ENCODE peak calls at places on chromosomes 11 and 22, in ten cellular contexts. F is colonic mucosa, K is Caco-2, A is neural crest cell, L is cardiac muscle cell, Q is Peyer's patch, W is IMR-90, M is right atrium auricular region, V is BJ, I is neural progenitor cell. Y is an unnamed sample.

GRCh38 chr22:50481440-50482106 is at the start of gene ADM2:
- DNase-seq in F (peak; percentile 67), K (no peak), A (peak; percentile 37), L (peak; percentile 31), Q (peak; percentile 85), W (no peak), M (no peak), V (no peak), I (peak; percentile 81), Y (no peak)

GRCh38 chr22:22248878-22249277 is 4.3 kb downstream of the VPREB1 start:
- DNase-seq in F (no peak), K (no peak), A (no peak), L (no peak), Q (peak; percentile 59), W (no peak), M (no peak), V (no peak), I (no peak), Y (no peak)

GRCh38 chr11:22656128-22656527 is 10.3 kb upstream of the GAS2 start:
- DNase-seq in F (no peak), K (no peak), A (no peak), L (no peak), Q (no peak), W (no peak), M (no peak), V (no peak), I (no peak), Y (no peak)

GRCh38 chr11:12483604-12484003 is 106.2 kb downstream of the PARVA start:
- DNase-seq in F (no peak), K (no peak), A (no peak), L (no peak), Q (no peak), W (no peak), M (no peak), V (no peak), I (no peak), Y (no peak)

GRCh38 chr11:19444231-19444630 is 203.5 kb upstream of the E2F8 start:
- DNase-seq in F (no peak), K (no peak), A (no peak), L (no peak), Q (no peak), W (peak; percentile 50), M (no peak), V (no peak), I (no peak), Y (no peak)

GRCh38 chr22:37906364-37907008 is 389 bp downstream of the MICALL1 start:
- DNase-seq in F (peak; percentile 53), K (no peak), A (no peak), L (peak; percentile 19), Q (peak; percentile 70), W (no peak), M (no peak), V (no peak), I (peak; percentile 55), Y (no peak)

GRCh38 chr11:57360991-57361390 is 20.0 kb downstream of the PRG3 start:
- DNase-seq in F (no peak), K (no peak), A (no peak), L (no peak), Q (no peak), W (no peak), M (no peak), V (no peak), I (no peak), Y (no peak)

GRCh38 chr11:111329306-111330204 is 31.2 kb downstream of the POU2AF3 start:
- DNase-seq in F (no peak), K (no peak), A (no peak), L (no peak), Q (no peak), W (no peak), M (no peak), V (no peak), I (no peak), Y (no peak)

GRCh38 chr22:44583076-44583760 is 85.2 kb upstream of the RTL6 start:
- DNase-seq in F (no peak), K (peak; percentile 18), A (no peak), L (no peak), Q (no peak), W (peak; percentile 32), M (no peak), V (no peak), I (no peak), Y (no peak)

GRCh38 chr11:117828641-117829368 is 4.3 kb upstream of the FXYD2 start:
- DNase-seq in F (peak; percentile 35), K (peak; percentile 46), A (no peak), L (no peak), Q (peak; percentile 80), W (peak; percentile 76), M (peak; percentile 84), V (no peak), I (no peak), Y (no peak)

GRCh38 chr11:1390603-1391164 is 950 bp downstream of the BRSK2 start:
- DNase-seq in F (no peak), K (peak; percentile 62), A (peak; percentile 50), L (peak; percentile 83), Q (no peak), W (peak; percentile 5), M (no peak), V (no peak), I (peak; percentile 90), Y (no peak)

GRCh38 chr11:124069429-124070401 is 28.6 kb upstream of the OR10G7 start:
- DNase-seq in F (peak; percentile 59), K (peak; percentile 79), A (peak; percentile 40), L (peak; percentile 61), Q (peak; percentile 75), W (peak; percentile 50), M (no peak), V (peak; percentile 1), I (peak; percentile 86), Y (no peak)
- TF ChIP-seq CTCF in F (peak; percentile 54), K (peak; percentile 67), A (peak; percentile 72), L (peak; percentile 86), Q (peak; percentile 43), W (peak; percentile 70), M (peak; percentile 55), V (peak; percentile 93), I (peak; percentile 74), Y (peak; percentile 90)

GRCh38 chr11:125393331-125393730 is 102.7 kb downstream of the FEZ1 start:
- DNase-seq in F (no peak), K (no peak), A (no peak), L (no peak), Q (no peak), W (no peak), M (no peak), V (no peak), I (no peak), Y (no peak)
- TF ChIP-seq CTCF in F (no peak), K (no peak), A (no peak), L (no peak), Q (no peak), W (no peak), M (peak; percentile 21), V (no peak), I (peak; percentile 16), Y (no peak)

DNA sequence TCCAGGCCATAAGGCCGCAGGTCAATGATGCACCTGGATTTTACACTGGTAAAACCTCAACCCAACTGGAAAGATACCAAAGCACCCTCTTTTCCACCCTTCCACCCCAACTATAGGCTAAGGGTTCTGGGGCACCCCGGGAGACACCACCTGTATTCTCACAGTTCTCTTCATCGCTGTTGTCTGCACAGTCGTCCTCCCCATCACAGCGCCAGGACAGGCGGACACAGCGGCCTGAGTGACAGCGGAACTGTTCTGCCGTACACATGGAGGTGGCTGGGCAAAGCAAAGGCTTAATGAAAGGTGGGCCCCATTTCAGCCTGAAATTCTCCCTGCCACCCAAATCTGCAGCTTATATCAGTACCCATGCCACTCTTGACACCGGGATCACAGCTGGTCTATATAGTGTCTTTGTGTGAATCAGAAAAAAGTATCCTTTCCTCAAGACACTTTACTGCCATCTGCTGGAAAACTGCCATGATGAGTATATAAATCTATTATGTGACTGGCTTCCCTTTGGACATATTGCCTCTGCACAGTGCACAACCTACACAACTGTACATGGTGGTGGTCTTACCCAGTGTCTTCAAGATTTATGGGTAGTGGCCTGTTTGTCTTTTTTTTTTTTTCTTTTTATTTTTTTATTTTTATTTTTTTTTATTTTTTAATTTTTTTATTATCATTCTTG is 21.5 kb downstream of the LRP4 start:
- DNase-seq in F (no peak), K (no peak), A (no peak), L (peak; percentile 37), Q (no peak), W (peak; percentile 37), M (no peak), V (no peak), I (peak; percentile 39), Y (no peak)
- TF ChIP-seq CTCF in F (no peak), K (peak; percentile 12), A (peak; percentile 59), L (peak; percentile 21), Q (peak; percentile 27), W (peak; percentile 27), M (no peak), V (peak; percentile 19), I (peak; percentile 41), Y (no peak)

DNA sequence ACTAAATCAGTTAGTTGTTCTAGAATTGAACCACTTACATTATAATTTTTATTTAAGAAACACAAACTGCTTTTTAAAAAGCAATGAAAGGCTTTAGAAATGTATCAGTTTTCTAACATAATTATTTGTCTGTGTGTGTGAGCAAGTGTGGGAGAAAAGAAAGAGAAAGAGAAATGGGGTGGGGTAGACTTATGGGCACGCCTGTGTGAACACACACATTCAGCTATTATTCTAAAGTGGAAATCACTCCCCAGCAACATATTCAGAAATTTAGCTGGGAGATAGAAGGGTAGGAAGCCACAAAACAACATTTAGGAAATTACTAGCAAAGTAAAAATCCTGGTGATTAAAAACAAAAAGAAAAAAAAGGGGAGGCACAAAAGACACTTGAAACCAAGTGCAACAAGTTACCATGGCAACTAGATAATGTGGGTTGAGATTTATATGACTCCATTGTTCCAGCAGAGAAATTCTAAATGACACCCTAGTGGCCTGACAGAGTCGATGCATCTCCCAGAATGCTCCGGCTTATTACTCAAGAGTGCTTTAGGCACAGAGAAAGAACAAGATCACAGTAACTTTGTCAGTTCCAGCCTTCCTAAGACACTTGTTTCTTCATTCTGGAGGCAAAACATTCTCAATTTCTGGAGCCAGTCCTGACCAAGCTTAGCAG is 444.6 kb downstream of the DLG2 start:
- DNase-seq in F (no peak), K (peak; percentile 61), A (peak; percentile 20), L (peak; percentile 60), Q (no peak), W (peak; percentile 35), M (no peak), V (no peak), I (peak; percentile 65), Y (no peak)
- TF ChIP-seq CTCF in F (no peak), K (peak; percentile 80), A (peak; percentile 72), L (no peak), Q (peak; percentile 31), W (peak; percentile 31), M (peak; percentile 45), V (no peak), I (peak; percentile 64), Y (peak; percentile 11)

Y was measured in AG04449.